ENCODE peak calls at places on chromosome 16, in four cellular contexts. N is neural progenitor cell, P is tibial nerve, S is AG20443. C is an unnamed sample.

GRCh38 chr16:55703003-55704001 is 47.5 kb downstream of the SLC6A2 start:
- DNase-seq in N (peak; percentile 68), S (peak; percentile 67), P (peak; percentile 74), C (no peak)

GRCh38 chr16:1862394-1862793 is 9.6 kb downstream of the MEIOB start:
- DNase-seq in P (no peak), S (no peak), N (no peak), C (no peak)

GRCh38 chr16:3961449-3961849 is 80.9 kb upstream of the CREBBP start:
- DNase-seq in S (peak; percentile 72), N (no peak), P (no peak), C (no peak)

GRCh38 chr16:53429221-53429943 is 4.9 kb upstream of the RBL2 start:
- DNase-seq in P (no peak), S (no peak), N (no peak), C (no peak)

GRCh38 chr16:89326721-89327120 is 109.2 kb downstream of the ZNF778 start:
- DNase-seq in S (no peak), P (no peak), N (no peak), C (peak; percentile 32)

GRCh38 chr16:67736858-67737257 is 17.7 kb upstream of the GFOD2 start:
- DNase-seq in S (no peak), P (no peak), N (no peak), C (no peak)

GRCh38 chr16:77234611-77235010 is 35.4 kb downstream of the SYCE1L start:
- DNase-seq in P (no peak), N (peak; percentile 20), S (no peak), C (no peak)

GRCh38 chr16:53112015-53112414 is 57.2 kb downstream of the CHD9 start:
- DNase-seq in P (no peak), S (no peak), N (no peak), C (no peak)

GRCh38 chr16:49356728-49357488 is 16.7 kb upstream of the C16orf78 start:
- DNase-seq in P (no peak), S (no peak), N (no peak), C (no peak)

GRCh38 chr16:177394-177822 is 928 bp downstream of the HBA1 start:
- DNase-seq in N (peak; percentile 39), P (no peak), S (peak; percentile 64), C (no peak)

GRCh38 chr16:84044108-84044488 is 1.5 kb upstream of the SLC38A8 start:
- DNase-seq in N (peak; percentile 52), S (peak; percentile 52), P (no peak), C (no peak)

GRCh38 chr16:88941933-88942909 is 34.8 kb downstream of the CBFA2T3 start:
- DNase-seq in N (peak; percentile 82), P (no peak), S (peak; percentile 88), C (peak; percentile 55)

GRCh38 chr16:70441406-70441990 is 2.6 kb upstream of the ST3GAL2 start:
- DNase-seq in N (no peak), P (no peak), S (no peak), C (no peak)

GRCh38 chr16:64872101-64872500 is 249.8 kb downstream of the CDH11 start:
- DNase-seq in S (no peak), N (no peak), P (no peak), C (no peak)

GRCh38 chr16:8869212-8869987 is 594 bp upstream of the CARHSP1 start:
- DNase-seq in S (no peak), N (peak; percentile 77), P (no peak), C (no peak)

GRCh38 chr16:21156767-21157467 is 1.6 kb upstream of the LDAF1 start:
- DNase-seq in N (peak; percentile 75), P (peak; percentile 21), S (peak; percentile 82), C (no peak)

GRCh38 chr16:70746708-70747424 is 54.1 kb downstream of the VAC14 start:
- DNase-seq in S (peak; percentile 86), N (no peak), P (peak; percentile 68), C (peak; percentile 77)

GRCh38 chr16:10744370-10745030 is 858 bp downstream of the NUBP1 start:
- DNase-seq in P (no peak), N (no peak), S (peak; percentile 68), C (peak; percentile 61)

GRCh38 chr16:67674851-67675578 is 8.4 kb downstream of the C16orf86 start:
- DNase-seq in S (no peak), P (no peak), N (no peak), C (no peak)

GRCh38 chr16:19130852-19131808 is 17.4 kb downstream of the ITPRIPL2 start:
- DNase-seq in S (peak; percentile 66), N (no peak), P (peak; percentile 37), C (no peak)

GRCh38 chr16:75264531-75264998 is 13.1 kb upstream of the BCAR1 start:
- DNase-seq in N (no peak), P (peak; percentile 48), S (no peak), C (no peak)

GRCh38 chr16:3488801-3489200 is 6.5 kb downstream of the C16orf90 start:
- DNase-seq in N (no peak), P (no peak), S (no peak), C (no peak)

GRCh38 chr16:68091604-68092261 is 6.6 kb downstream of the NFATC3 start:
- DNase-seq in N (no peak), P (no peak), S (peak; percentile 14), C (no peak)

GRCh38 chr16:87241135-87241771 is 75.9 kb downstream of the C16orf95 start:
- DNase-seq in P (no peak), N (no peak), S (no peak), C (no peak)

C was measured in psoas muscle.